ENCODE peak calls at places on chromosome 9, in seven cellular contexts. R, W, M, A, V, I and F are unnamed samples.

GRCh38 chr9:83060557-83060956 is 2.4 kb downstream of the RASEF start:
- DNase-seq in M (no peak), R (no peak), W (no peak), I (no peak), A (no peak), V (peak; percentile 51), F (no peak)

GRCh38 chr9:8648271-8648670 is 848.7 kb upstream of the DMAC1 start:
- DNase-seq in W (no peak), A (no peak), M (no peak), V (no peak), I (no peak), R (no peak), F (no peak)

GRCh38 chr9:35051069-35051967 is 21.1 kb downstream of the VCP start:
- DNase-seq in A (peak; percentile 45), M (no peak), R (no peak), W (no peak), I (peak; percentile 50), V (peak; percentile 67), F (no peak)

GRCh38 chr9:98374385-98375051 is 119.1 kb upstream of the TBC1D2 start:
- DNase-seq in M (no peak), R (no peak), I (peak; percentile 92), V (no peak), W (no peak), A (peak; percentile 41), F (no peak)

GRCh38 chr9:113484258-113484730 is 20.8 kb downstream of the RGS3 start:
- DNase-seq in V (peak; percentile 74), R (no peak), A (peak; percentile 51), W (no peak), I (no peak), M (no peak), F (no peak)

GRCh38 chr9:112754578-112754977 is 4.0 kb downstream of the SNX30 start:
- DNase-seq in I (no peak), A (no peak), W (peak; percentile 23), M (no peak), V (no peak), R (no peak), F (no peak)

GRCh38 chr9:14221558-14221957 is 92.4 kb downstream of the NFIB start:
- DNase-seq in A (peak; percentile 14), V (no peak), W (no peak), R (no peak), M (no peak), I (no peak), F (no peak)

GRCh38 chr9:94199776-94200175 is 59.3 kb upstream of the ZNF169 start:
- DNase-seq in V (no peak), R (no peak), M (no peak), W (no peak), I (no peak), A (no peak), F (no peak)

GRCh38 chr9:70868661-70869652 is 252.5 kb downstream of the TRPM3 start:
- DNase-seq in A (no peak), V (no peak), I (no peak), R (no peak), W (no peak), M (no peak), F (no peak)

DNA sequence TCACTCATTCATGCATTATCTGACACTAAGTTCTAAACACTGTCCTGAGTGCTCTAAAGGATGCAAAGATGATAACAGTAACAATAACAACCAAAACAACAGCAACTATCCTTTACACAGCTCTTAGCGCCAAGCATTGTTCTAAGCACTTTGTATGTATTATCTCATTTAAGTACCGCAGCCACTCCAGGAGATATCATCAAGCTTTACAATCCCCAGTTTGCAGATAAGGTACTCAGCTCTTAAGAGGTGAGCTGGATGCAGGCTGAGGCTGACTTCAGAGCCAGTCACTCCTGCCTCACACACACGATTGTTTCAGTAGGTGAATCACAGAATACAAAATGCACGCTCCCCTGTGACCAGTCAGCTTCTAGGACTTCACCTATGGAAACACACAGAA is 141.8 kb downstream of the PAX5 start:
- DNase-seq in V (no peak), R (no peak), M (no peak), A (no peak), I (no peak), W (no peak), F (no peak)
- TF ChIP-seq TAF1 in V (no peak), R (no peak), M (no peak), A (no peak), I (no peak), W (no peak), F (no peak)

GRCh38 chr9:19331877-19332276 is 48.2 kb downstream of the RPS6 start:
- DNase-seq in V (no peak), M (no peak), W (no peak), R (no peak), I (no peak), A (no peak), F (no peak)
- TF ChIP-seq TAF1 in V (no peak), M (no peak), W (no peak), R (no peak), I (no peak), A (no peak), F (no peak)

GRCh38 chr9:132531187-132531586 is 51.2 kb upstream of the BARHL1 start:
- DNase-seq in A (no peak), R (no peak), M (no peak), I (no peak), V (no peak), W (no peak), F (no peak)
- TF ChIP-seq TAF1 in A (no peak), R (no peak), M (no peak), I (no peak), V (no peak), W (no peak), F (no peak)

DNA sequence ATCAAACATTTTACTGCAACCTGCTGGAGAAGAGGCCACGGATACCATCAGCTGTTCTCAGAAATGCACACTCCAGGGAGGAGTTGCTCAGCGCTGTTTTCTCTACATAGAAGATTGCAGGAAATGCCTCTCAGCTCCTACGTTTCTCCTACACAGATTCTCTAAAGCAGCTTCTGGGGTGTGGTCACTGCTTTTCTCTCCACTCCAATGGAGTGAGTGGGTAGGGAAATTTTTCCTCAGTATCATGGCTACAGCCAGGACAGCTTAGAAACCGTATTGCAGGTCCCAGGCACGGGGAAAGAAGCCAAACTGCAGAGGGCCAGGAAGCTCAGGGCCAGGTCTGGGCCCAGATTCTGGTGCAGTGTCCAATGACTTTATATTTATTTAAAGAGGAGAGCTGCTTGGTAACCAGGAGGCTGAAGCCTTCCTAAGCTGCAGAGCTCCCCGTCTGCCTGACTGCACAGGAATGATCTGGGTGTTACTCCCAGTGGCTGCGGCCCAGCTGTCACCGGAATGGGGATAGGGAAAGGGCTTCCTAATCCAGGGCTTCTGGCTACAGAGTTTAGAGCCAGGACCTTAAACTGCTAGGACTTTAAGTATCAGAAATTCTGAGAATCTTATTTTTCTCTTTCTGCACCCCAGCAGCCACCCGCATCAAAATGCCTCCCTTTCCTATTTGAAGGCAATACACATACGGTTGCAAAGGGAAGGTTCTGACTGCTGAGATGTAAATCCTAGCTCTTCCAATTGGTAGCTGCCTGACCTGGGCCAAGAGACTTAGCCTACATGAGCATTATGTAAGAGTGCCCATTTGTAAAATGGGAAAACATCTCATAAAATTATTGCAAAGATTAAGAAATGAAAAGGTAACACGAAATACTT is 1.4 kb upstream of the SPTAN1 start:
- DNase-seq in A (no peak), I (no peak), V (no peak), R (no peak), M (no peak), W (no peak), F (no peak)
- TF ChIP-seq TAF1 in A (no peak), I (no peak), V (no peak), R (no peak), M (no peak), W (no peak), F (no peak)

GRCh38 chr9:105390901-105391300 is 56.9 kb upstream of the FSD1L start:
- DNase-seq in I (no peak), A (no peak), M (no peak), W (no peak), V (no peak), R (no peak), F (no peak)

GRCh38 chr9:105389789-105390188 is 58.0 kb upstream of the FSD1L start:
- DNase-seq in M (no peak), W (no peak), A (no peak), R (no peak), I (no peak), V (no peak), F (no peak)

GRCh38 chr9:105393576-105394344 is 54.1 kb upstream of the FSD1L start:
- DNase-seq in M (no peak), V (no peak), W (no peak), R (no peak), I (no peak), A (no peak), F (no peak)

GRCh38 chr9:105392531-105392930 is 55.3 kb upstream of the FSD1L start:
- DNase-seq in W (no peak), R (no peak), I (no peak), V (peak; percentile 21), M (no peak), A (no peak), F (no peak)
- TF ChIP-seq TAF1 in W (no peak), R (no peak), I (no peak), V (no peak), M (no peak), A (no peak), F (no peak)

GRCh38 chr9:129648092-129648763 is 6.3 kb upstream of the ASB6 start:
- DNase-seq in V (no peak), R (no peak), W (no peak), A (no peak), M (no peak), I (no peak), F (no peak)
- TF ChIP-seq TAF1 in V (no peak), R (no peak), W (no peak), A (no peak), M (no peak), I (no peak), F (no peak)

DNA sequence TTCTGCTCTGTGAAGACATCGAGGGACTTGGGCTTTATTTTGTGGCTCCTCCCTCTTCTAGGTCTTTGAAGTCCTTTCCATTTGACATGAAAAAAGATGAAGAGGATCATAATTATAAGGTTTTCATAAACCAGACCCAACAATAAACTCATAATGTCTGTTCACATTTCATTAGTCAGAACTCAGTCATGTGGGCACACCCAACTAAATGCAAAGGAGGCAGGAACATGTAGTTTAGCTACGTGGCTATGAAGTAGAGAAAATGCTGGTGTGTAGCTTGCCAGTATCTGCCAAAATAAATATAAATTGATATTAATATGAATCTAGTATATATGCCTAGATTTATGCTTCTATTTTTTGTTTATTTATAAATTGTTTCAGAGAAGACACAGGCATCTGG is 394.0 kb upstream of the C9orf72 start:
- DNase-seq in W (no peak), A (no peak), V (no peak), M (no peak), R (no peak), I (no peak), F (no peak)
- TF ChIP-seq TAF1 in W (no peak), A (no peak), V (no peak), M (no peak), R (no peak), I (no peak), F (no peak)

DNA sequence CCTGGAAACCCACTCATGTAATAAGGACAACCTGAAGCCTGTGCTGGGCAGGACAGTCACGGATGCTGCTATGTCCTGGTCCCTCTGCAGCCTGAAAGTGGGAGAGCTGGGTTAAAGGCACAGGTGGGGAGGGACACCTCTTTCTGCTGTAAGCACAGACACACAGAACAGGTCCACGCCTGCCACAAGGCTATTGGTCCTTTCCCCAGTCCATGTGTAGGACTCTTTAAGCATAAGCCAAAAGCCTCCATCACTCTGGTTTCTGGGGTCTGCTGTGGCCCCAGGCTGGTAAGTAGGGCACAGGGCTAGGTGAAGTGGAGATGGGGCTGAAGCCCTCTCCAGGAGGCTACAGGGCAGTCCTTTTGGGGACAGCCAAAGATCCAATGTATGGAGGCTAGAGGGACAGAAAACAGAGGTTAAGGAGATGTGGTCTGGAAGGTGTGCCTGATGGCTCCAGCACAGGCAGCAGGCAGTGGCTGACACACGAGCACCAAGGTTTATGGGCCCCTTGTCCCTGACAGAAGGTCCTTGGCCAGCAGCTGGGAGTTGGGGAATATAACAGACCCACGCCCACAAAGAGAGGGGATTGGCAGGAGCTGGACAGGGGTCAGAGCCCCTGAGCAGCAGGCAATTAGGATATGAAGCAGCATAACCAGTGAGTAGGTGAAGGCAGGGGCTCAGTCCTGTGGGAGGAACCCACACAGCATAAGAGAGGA is 203.6 kb upstream of the MVB12B start:
- DNase-seq in M (no peak), V (no peak), I (no peak), A (no peak), R (no peak), W (no peak), F (no peak)
- TF ChIP-seq TAF1 in M (no peak), V (no peak), I (no peak), A (no peak), R (no peak), W (no peak), F (no peak)